ENCODE peak calls at places on chromosome 13, in ten cellular contexts. Q is C1 segment of cervical spinal cord; M is naive B cell; E is neural crest cell; Y is KG1; F is stimulated activated naive B cell treated with anti-CD40 and anti-IgM and Interleukin-4, amounts not matched to agents 10 μg/mL and 1 μg/mL and 100 μg/mL, for 72 hours; W is cardiac fibroblast; I is progenitor cell of endocrine pancreas; R is stimulated activated CD4-positive, alpha-beta T cell treated with anti-CD3 and anti-CD28 coated beads, TNF-alpha, amount 100 ng/mL, for 1 hour; G is activated CD4-positive, alpha-beta T cell treated with anti-CD3 and anti-CD28 coated beads, Interleukin-2, amount 50 U/mL, for 24 hours. U is an unnamed sample.

GRCh38 chr13:99176309-99177276 is 24.1 kb upstream of the UBAC2 start:
- DNase-seq in Q (peak; percentile 25), M (peak; percentile 77), E (peak; percentile 73), Y (peak; percentile 49), F (peak; percentile 72), W (peak; percentile 63), I (peak; percentile 71), R (peak; percentile 50), G (peak; percentile 62), U (peak; percentile 51)

GRCh38 chr13:73585236-73585635 is 526.4 kb downstream of the KLF5 start:
- DNase-seq in Q (no peak), M (no peak), E (no peak), Y (no peak), F (no peak), W (no peak), I (no peak), R (no peak), G (no peak), U (no peak)

GRCh38 chr13:113564331-113565023 is 20.1 kb upstream of the TFDP1 start:
- DNase-seq in Q (no peak), M (no peak), E (no peak), Y (no peak), F (no peak), W (no peak), I (no peak), R (no peak), G (no peak), U (no peak)

GRCh38 chr13:43058318-43058674 is 34.9 kb downstream of the DNAJC15 start:
- DNase-seq in Q (no peak), M (no peak), E (no peak), Y (no peak), F (no peak), W (peak; percentile 70), I (no peak), R (no peak), G (no peak), U (no peak)

GRCh38 chr13:98181106-98181815 is 4.2 kb upstream of the RNF113B start:
- DNase-seq in Q (no peak), M (no peak), E (no peak), Y (no peak), F (no peak), W (no peak), I (no peak), R (no peak), G (no peak), U (no peak)

GRCh38 chr13:26810095-26810494 is 49.5 kb upstream of the GPR12 start:
- DNase-seq in Q (no peak), M (no peak), E (no peak), Y (no peak), F (no peak), W (no peak), I (no peak), R (no peak), G (no peak), U (no peak)

GRCh38 chr13:51453308-51453958 is 597 bp upstream of the INTS6 start:
- DNase-seq in Q (no peak), M (peak; percentile 88), E (no peak), Y (peak; percentile 69), F (peak; percentile 91), W (no peak), I (peak; percentile 65), R (peak; percentile 72), G (peak; percentile 72), U (peak; percentile 36)

GRCh38 chr13:110107568-110108347 is 199.2 kb downstream of the COL4A1 start:
- DNase-seq in Q (no peak), M (no peak), E (no peak), Y (no peak), F (no peak), W (peak; percentile 29), I (no peak), R (no peak), G (no peak), U (no peak)

GRCh38 chr13:96994030-96994848 is at the start of gene OXGR1:
- DNase-seq in Q (no peak), M (no peak), E (peak; percentile 12), Y (no peak), F (no peak), W (no peak), I (peak; percentile 14), R (no peak), G (no peak), U (no peak)

GRCh38 chr13:76865109-76865508 is 21.1 kb downstream of the KCTD12 start:
- DNase-seq in Q (no peak), M (no peak), E (no peak), Y (no peak), F (no peak), W (no peak), I (no peak), R (no peak), G (no peak), U (no peak)

GRCh38 chr13:100533588-100534041 is 55.0 kb downstream of the GGACT start:
- DNase-seq in Q (no peak), M (no peak), E (no peak), Y (no peak), F (no peak), W (no peak), I (no peak), R (no peak), G (no peak), U (no peak)

GRCh38 chr13:84651288-84651687 is 769.0 kb upstream of the SLITRK1 start:
- DNase-seq in Q (no peak), M (no peak), E (no peak), Y (no peak), F (no peak), W (peak; percentile 85), I (no peak), R (no peak), G (no peak), U (no peak)

GRCh38 chr13:66700336-66700735 is 529.8 kb downstream of the PCDH9 start:
- DNase-seq in Q (no peak), M (no peak), E (no peak), Y (no peak), F (no peak), W (peak; percentile 9), I (no peak), R (no peak), G (no peak), U (no peak)

GRCh38 chr13:29693297-29693945 is 97.9 kb upstream of the SLC7A1 start:
- DNase-seq in Q (no peak), M (no peak), E (no peak), Y (no peak), F (no peak), W (no peak), I (no peak), R (no peak), G (no peak), U (no peak)

GRCh38 chr13:110138009-110138699 is 168.8 kb downstream of the COL4A1 start:
- DNase-seq in Q (no peak), M (peak; percentile 18), E (no peak), Y (peak; percentile 61), F (peak; percentile 68), W (peak; percentile 83), I (peak; percentile 45), R (peak; percentile 43), G (peak; percentile 62), U (no peak)

GRCh38 chr13:61563645-61564044 is 148.0 kb upstream of the PCDH20 start:
- DNase-seq in Q (no peak), M (no peak), E (no peak), Y (no peak), F (no peak), W (no peak), I (no peak), R (no peak), G (no peak), U (no peak)

GRCh38 chr13:99892189-99892588 is 79.4 kb downstream of the ZIC5 start:
- DNase-seq in Q (no peak), M (no peak), E (no peak), Y (no peak), F (no peak), W (no peak), I (no peak), R (no peak), G (no peak), U (no peak)

GRCh38 chr13:94712287-94712811 is at the start of gene SOX21:
- DNase-seq in Q (peak; percentile 64), M (no peak), E (peak; percentile 49), Y (no peak), F (no peak), W (no peak), I (peak; percentile 16), R (no peak), G (no peak), U (no peak)

GRCh38 chr13:111948281-111948680 is 118.7 kb upstream of the SOX1 start:
- DNase-seq in Q (no peak), M (no peak), E (no peak), Y (no peak), F (no peak), W (no peak), I (no peak), R (no peak), G (no peak), U (no peak)

GRCh38 chr13:95540848-95541247 is 11.7 kb upstream of the CLDN10 start:
- DNase-seq in Q (peak; percentile 7), M (no peak), E (no peak), Y (no peak), F (no peak), W (no peak), I (no peak), R (no peak), G (no peak), U (no peak)

GRCh38 chr13:97600438-97601080 is 166.6 kb downstream of the RAP2A start:
- DNase-seq in Q (no peak), M (no peak), E (no peak), Y (no peak), F (no peak), W (peak; percentile 83), I (no peak), R (no peak), G (no peak), U (no peak)

GRCh38 chr13:26019881-26020535 is 31.8 kb downstream of the SHISA2 start:
- DNase-seq in Q (no peak), M (no peak), E (no peak), Y (no peak), F (no peak), W (peak; percentile 68), I (no peak), R (no peak), G (no peak), U (no peak)

GRCh38 chr13:52070929-52071523 is 46.5 kb downstream of the UTP14C start:
- DNase-seq in Q (no peak), M (no peak), E (no peak), Y (no peak), F (no peak), W (peak; percentile 61), I (no peak), R (no peak), G (no peak), U (no peak)

GRCh38 chr13:22793598-22794134 is 387.1 kb upstream of the SGCG start:
- DNase-seq in Q (no peak), M (no peak), E (no peak), Y (no peak), F (no peak), W (no peak), I (no peak), R (no peak), G (no peak), U (no peak)

GRCh38 chr13:79589605-79590511 is 108.9 kb downstream of the NDFIP2 start:
- DNase-seq in Q (no peak), M (no peak), E (no peak), Y (no peak), F (no peak), W (peak; percentile 19), I (no peak), R (no peak), G (no peak), U (no peak)

GRCh38 chr13:46613409-46614049 is 60.6 kb downstream of the LRCH1 start:
- DNase-seq in Q (no peak), M (no peak), E (no peak), Y (no peak), F (no peak), W (no peak), I (no peak), R (no peak), G (no peak), U (no peak)

GRCh38 chr13:24648271-24648670 is 31.9 kb upstream of the ATP12A start:
- DNase-seq in Q (no peak), M (no peak), E (no peak), Y (no peak), F (no peak), W (no peak), I (no peak), R (no peak), G (no peak), U (no peak)